ENCODE peak calls at places on chromosomes 7 and 10, in four cellular contexts. U is choroid plexus epithelial cell, R is mucosa of descending colon, P is astrocyte. D is an unnamed sample.
A peak's percentile ranks its signal among the peaks of the same experiment; 100 is the strongest.

GRCh38 chr10:11437391-11438241 is 173.8 kb downstream of the USP6NL start:
- DNase-seq in P (no peak), U (no peak), R (no peak), D (no peak)

GRCh38 chr10:94150541-94151184 is 156.9 kb downstream of the PLCE1 start:
- DNase-seq in R (no peak), P (no peak), U (no peak), D (no peak)

GRCh38 chr7:17307558-17307957 is 9.1 kb downstream of the AHR start:
- DNase-seq in P (no peak), U (no peak), R (no peak), D (no peak)

GRCh38 chr10:121243003-121243898 is 355.0 kb downstream of the FGFR2 start:
- DNase-seq in R (no peak), U (no peak), P (peak; percentile 3), D (no peak)

GRCh38 chr10:127044191-127044590 is 139.0 kb downstream of the DOCK1 start:
- DNase-seq in U (no peak), P (no peak), R (no peak), D (no peak)

GRCh38 chr7:13047061-13047460 is 359.6 kb downstream of the ARL4A start:
- DNase-seq in R (no peak), P (no peak), U (no peak), D (no peak)

GRCh38 chr10:32065871-32066270 is 9.6 kb upstream of the KIF5B start:
- DNase-seq in P (peak; percentile 50), U (peak; percentile 74), R (no peak), D (peak; percentile 76)

GRCh38 chr7:36742911-36743775 is 18.8 kb upstream of the AOAH start:
- DNase-seq in P (no peak), U (no peak), R (no peak), D (no peak)

GRCh38 chr10:93034426-93034825 is 26.2 kb upstream of the CYP26C1 start:
- DNase-seq in P (peak; percentile 3), U (peak; percentile 59), R (no peak), D (peak; percentile 13)

GRCh38 chr7:94049615-94050014 is 45.5 kb upstream of the BET1 start:
- DNase-seq in U (no peak), R (no peak), P (no peak), D (no peak)

GRCh38 chr7:8064828-8065227 is 96.2 kb downstream of the GLCCI1 start:
- DNase-seq in R (no peak), P (peak; percentile 55), U (no peak), D (peak; percentile 57)

GRCh38 chr10:9018161-9018843 is 963.8 kb downstream of the GATA3 start:
- DNase-seq in R (no peak), P (no peak), U (no peak), D (no peak)

GRCh38 chr7:39291644-39292411 is 274.4 kb upstream of the YAE1 start:
- DNase-seq in R (no peak), P (no peak), U (no peak), D (no peak)

DNA sequence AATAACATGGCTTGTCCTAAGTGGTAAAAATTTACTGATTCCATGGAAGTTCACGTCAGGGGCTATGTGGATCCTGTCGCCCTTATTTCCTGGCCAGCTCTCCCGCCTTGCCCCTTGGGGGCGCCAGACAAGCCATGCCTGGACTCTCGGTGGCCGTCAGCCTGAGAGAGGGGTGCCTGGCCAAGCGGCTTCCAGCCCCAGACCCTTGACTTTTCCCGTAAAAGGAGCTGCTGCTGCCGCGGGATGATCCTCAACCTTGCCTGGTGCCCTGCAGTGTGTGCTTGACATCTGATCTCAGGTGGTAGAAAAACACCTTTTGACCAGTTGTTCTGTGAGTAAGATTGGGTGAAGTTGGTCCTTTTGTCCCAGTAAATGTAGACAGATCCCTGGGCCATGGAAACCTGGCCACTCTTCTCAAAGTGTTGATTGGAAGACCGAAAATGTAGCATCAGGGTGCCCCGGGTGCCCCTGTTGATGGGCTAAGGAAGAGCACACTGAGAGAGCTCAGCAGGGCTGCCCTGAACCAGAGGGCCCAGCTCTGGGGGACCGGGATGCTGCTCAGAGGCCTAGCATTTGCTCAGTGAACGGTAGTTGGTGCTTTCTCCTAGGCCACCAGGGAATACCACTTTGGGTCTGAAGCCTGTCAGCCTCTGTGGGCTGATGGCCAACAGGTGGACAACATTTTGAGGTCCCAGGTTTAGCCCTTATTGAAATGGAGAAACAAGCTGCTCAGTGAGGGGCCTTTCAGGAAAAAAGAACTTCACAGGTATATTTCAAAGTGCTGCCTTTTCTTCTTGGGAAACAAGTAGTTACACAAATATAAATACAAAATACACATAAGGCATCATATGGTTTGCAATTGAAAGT is 162.5 kb downstream of the LRMDA start:
- DNase-seq in U (no peak), P (no peak), R (no peak), D (no peak)
- TF ChIP-seq CTCF in U (peak; percentile 11), P (no peak), R (no peak), D (peak; percentile 12)

GRCh38 chr10:102392306-102392705 is 3.2 kb upstream of the NFKB2 start:
- DNase-seq in R (no peak), U (no peak), P (no peak), D (no peak)
- H3K4me3 ChIP-seq in R (no peak overlapping the region), U (no peak overlapping the region), P (no peak overlapping the region), D (no peak overlapping the region)

DNA sequence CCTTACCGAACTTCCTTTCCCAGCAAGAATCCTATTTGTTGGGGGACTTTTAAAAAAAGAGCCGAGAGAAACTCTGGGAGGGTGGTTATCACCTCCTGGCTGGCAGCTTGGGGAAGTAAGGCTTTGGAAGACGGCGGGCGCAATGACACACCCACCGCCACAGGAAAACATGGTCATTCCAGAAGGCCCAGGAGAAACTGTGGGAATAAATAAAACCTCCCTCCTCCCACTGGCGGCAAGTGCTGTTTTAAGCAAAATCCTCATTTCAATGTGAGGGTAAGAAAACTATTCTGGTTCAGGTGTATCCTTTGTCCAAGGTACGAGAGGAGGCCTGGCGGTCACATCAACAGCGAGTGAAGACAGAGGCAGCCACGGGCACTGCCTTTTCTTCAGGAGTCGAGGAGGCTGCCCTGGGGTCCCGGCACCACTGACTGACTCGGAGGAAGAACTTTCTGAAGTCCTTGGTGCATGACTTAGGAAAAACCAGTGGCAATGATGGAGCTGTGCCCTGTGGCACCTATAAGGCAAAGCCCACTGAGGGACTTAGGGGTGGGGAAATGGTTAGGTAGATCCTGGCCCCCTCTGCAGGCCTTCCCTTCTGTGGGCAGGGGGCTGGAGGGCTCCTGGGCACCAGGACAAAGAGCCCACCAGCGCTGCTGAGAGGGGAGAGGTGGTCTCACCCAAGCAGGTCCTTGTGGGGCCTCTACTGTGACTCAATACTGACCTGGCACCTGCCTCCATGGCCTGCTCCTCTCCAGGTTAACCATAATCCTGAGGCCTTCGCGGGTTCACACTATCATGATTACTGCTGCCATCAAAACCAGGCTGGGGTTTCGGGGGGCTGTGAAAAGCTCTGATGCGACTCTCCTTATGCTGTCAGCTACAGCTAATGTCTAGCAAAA is 21.4 kb downstream of the DNAJB12 start:
- DNase-seq in P (no peak), R (no peak), U (no peak), D (no peak)
- TF ChIP-seq CTCF in P (no peak), R (no peak), U (no peak), D (no peak)

DNA sequence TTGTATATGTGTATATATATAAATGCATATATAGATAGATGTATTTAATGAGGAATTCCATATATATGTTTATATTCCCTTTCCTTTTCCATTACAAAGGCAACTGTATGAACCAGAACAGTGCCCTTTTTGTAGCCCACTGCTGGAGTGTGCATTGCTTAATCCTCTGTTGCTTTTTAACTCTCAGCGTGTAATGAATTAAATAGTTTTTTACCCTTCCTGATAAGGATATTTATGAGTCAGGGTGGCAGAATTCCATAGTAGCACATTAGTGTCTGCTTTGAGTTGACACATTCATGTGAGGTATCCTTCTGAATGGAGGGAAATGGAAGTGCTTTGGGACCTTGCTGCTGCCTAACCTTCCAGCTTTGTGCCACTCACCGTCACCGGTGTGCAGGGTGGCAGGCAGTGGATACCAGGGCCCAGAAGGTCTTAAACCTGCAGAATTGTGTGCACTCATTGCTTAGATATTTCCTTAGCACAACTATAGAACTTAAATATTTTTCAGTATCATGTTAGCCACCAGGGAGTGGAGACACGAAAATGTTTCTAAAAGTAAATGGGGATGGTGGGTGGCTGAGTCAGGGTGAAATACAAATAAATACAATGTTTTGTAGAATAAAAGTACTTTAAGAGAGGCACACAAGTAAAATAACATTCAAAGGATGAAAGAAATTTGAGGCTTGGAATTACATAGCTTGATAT is 117.9 kb downstream of the SND1 start:
- DNase-seq in U (peak; percentile 53), P (peak; percentile 69), R (no peak), D (peak; percentile 43)
- H3K4me3 ChIP-seq in U (no peak overlapping the region), P (no peak overlapping the region), R (no peak overlapping the region), D (no peak overlapping the region)

GRCh38 chr7:14403587-14403986 is 414.1 kb upstream of the ETV1 start:
- DNase-seq in R (no peak), P (peak; percentile 73), U (peak; percentile 10), D (no peak)
- TF ChIP-seq CTCF in R (no peak), P (no peak), U (no peak), D (no peak)

GRCh38 chr10:19634163-19634562 is 182.1 kb upstream of the PLXDC2 start:
- DNase-seq in R (no peak), P (no peak), U (no peak), D (no peak)

GRCh38 chr10:19640864-19641263 is 175.4 kb upstream of the PLXDC2 start:
- DNase-seq in U (no peak), P (no peak), R (no peak), D (no peak)

GRCh38 chr10:19638173-19638872 is 177.9 kb upstream of the PLXDC2 start:
- DNase-seq in U (peak; percentile 99), P (peak; percentile 93), R (no peak), D (peak; percentile 93)

DNA sequence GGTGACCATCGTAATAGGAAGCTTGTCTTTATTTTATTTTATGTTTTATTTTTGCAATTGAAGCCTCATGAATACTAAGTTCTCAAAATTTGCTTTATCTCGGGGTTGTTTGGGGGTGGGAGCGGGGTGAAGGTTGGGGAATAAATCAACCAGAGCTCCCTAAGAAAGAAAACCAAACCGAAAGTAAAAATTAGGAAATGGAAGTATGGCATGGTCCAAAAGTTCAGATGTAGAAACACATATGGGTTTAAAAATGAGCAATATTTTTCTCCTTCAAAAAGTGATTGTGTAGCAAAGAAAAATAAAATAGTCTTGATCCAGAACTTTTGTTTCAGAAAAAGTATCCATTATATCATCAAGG is 177.4 kb upstream of the PLXDC2 start:
- DNase-seq in R (no peak), P (no peak), U (no peak), D (no peak)
- H3K4me3 ChIP-seq in R (no peak overlapping the region), P (peak overlapping the region; percentile 37), U (peak overlapping the region; percentile 41), D (peak overlapping the region; percentile 8)

GRCh38 chr10:84237199-84238051 is 3.9 kb downstream of the LRIT1 start:
- DNase-seq in U (no peak), R (no peak), P (no peak), D (no peak)
- TF ChIP-seq CTCF in U (peak; percentile 12), R (no peak), P (no peak), D (no peak)